ENCODE peak calls at places on chromosomes 11 and 22, in nine cellular contexts. A, Q, U, L, S, Y, I, M and D are unnamed samples.

GRCh38 chr22:48645766-48646165 is 1181.9 kb downstream of the BRD1 start:
- DNase-seq in A (no peak), Q (no peak), U (no peak), L (no peak), S (no peak), Y (no peak), I (no peak), M (no peak), D (no peak)

GRCh38 chr11:33375688-33376311 is 118.6 kb downstream of the HIPK3 start:
- DNase-seq in A (no peak), Q (no peak), U (no peak), L (peak), S (no peak), Y (no peak), I (no peak), M (peak), D (no peak)

GRCh38 chr22:19497245-19497644 is 17.5 kb downstream of the CDC45 start:
- DNase-seq in A (peak), Q (no peak), U (no peak), L (peak), S (no peak), Y (no peak), I (no peak), M (no peak), D (no peak)

GRCh38 chr11:6391548-6392134 is 1.4 kb downstream of the SMPD1 start:
- DNase-seq in A (no peak), Q (no peak), U (no peak), L (no peak), S (no peak), Y (no peak), I (no peak), M (no peak), D (no peak)

GRCh38 chr22:41842996-41843970 is 10.4 kb downstream of the SREBF2 start:
- DNase-seq in A (peak), Q (no peak), U (no peak), L (no peak), S (no peak), Y (no peak), I (no peak), M (no peak), D (no peak)

GRCh38 chr11:44208976-44209603 is 100.8 kb downstream of the ALX4 start:
- DNase-seq in A (no peak), Q (no peak), U (no peak), L (peak), S (no peak), Y (no peak), I (no peak), M (no peak), D (no peak)

GRCh38 chr11:86040919-86041318 is 28.0 kb downstream of the PICALM start:
- DNase-seq in A (no peak), Q (no peak), U (no peak), L (no peak), S (no peak), Y (no peak), I (no peak), M (no peak), D (no peak)

GRCh38 chr11:69272961-69273461 is 20.9 kb upstream of the MYEOV start:
- DNase-seq in A (no peak), Q (no peak), U (no peak), L (no peak), S (no peak), Y (no peak), I (no peak), M (no peak), D (no peak)

GRCh38 chr11:30479899-30480298 is 106.3 kb downstream of the MPPED2 start:
- DNase-seq in A (no peak), Q (no peak), U (no peak), L (no peak), S (peak), Y (no peak), I (no peak), M (no peak), D (no peak)

GRCh38 chr11:133908827-133909226 is 47.9 kb downstream of the IGSF9B start:
- DNase-seq in A (no peak), Q (no peak), U (no peak), L (no peak), S (no peak), Y (no peak), I (no peak), M (no peak), D (no peak)

GRCh38 chr22:19201130-19201857 is 22.8 kb upstream of the SLC25A1 start:
- DNase-seq in A (no peak), Q (no peak), U (no peak), L (no peak), S (no peak), Y (no peak), I (no peak), M (no peak), D (no peak)

GRCh38 chr11:69588270-69588669 is 52.7 kb upstream of the CCND1 start:
- DNase-seq in A (no peak), Q (no peak), U (peak), L (peak), S (no peak), Y (no peak), I (no peak), M (peak), D (no peak)

GRCh38 chr22:38461057-38461413 is 6.0 kb upstream of the KCNJ4 start:
- DNase-seq in A (no peak), Q (no peak), U (no peak), L (no peak), S (no peak), Y (no peak), I (no peak), M (no peak), D (no peak)

GRCh38 chr11:83008581-83008923 is 63.1 kb downstream of the RAB30 start:
- DNase-seq in A (no peak), Q (no peak), U (no peak), L (peak), S (no peak), Y (no peak), I (no peak), M (no peak), D (no peak)

GRCh38 chr11:17805043-17805442 is 70.5 kb downstream of the KCNC1 start:
- DNase-seq in A (no peak), Q (no peak), U (no peak), L (no peak), S (no peak), Y (no peak), I (no peak), M (no peak), D (no peak)

GRCh38 chr11:59801981-59802638 is 8.5 kb downstream of the MRPL16 start:
- DNase-seq in A (no peak), Q (no peak), U (no peak), L (peak), S (peak), Y (peak), I (no peak), M (no peak), D (peak)

GRCh38 chr11:125394306-125394705 is 101.8 kb downstream of the FEZ1 start:
- DNase-seq in A (no peak), Q (no peak), U (no peak), L (no peak), S (no peak), Y (no peak), I (no peak), M (no peak), D (no peak)

GRCh38 chr11:24903555-24903954 is 406.7 kb downstream of the LUZP2 start:
- DNase-seq in A (no peak), Q (no peak), U (no peak), L (no peak), S (no peak), Y (no peak), I (no peak), M (no peak), D (no peak)

GRCh38 chr11:118415739-118416068 is 14.3 kb downstream of the ATP5MG start:
- DNase-seq in A (peak), Q (no peak), U (no peak), L (peak), S (peak), Y (no peak), I (no peak), M (peak), D (no peak)

GRCh38 chr11:3796346-3796745 is 1.0 kb downstream of the NUP98 start:
- DNase-seq in A (peak), Q (no peak), U (no peak), L (no peak), S (no peak), Y (no peak), I (no peak), M (no peak), D (no peak)

GRCh38 chr11:133228406-133229330 is 303.6 kb downstream of the OPCML start:
- DNase-seq in A (no peak), Q (no peak), U (no peak), L (no peak), S (peak), Y (no peak), I (peak), M (no peak), D (peak)